ENCODE peak calls at places on chromosomes 4 and X, in ten cellular contexts. T is renal cortical epithelial cell; P is psoas muscle; S is breast epithelium; J is stimulated activated CD8-positive, alpha-beta memory T cell treated with anti-CD3 and anti-CD28 coated beads, Interleukin-7, amount 100 ng/mL, for 24 hours; H is NCI-H774; W is Kasumi-1; K is ACHN; L is amniotic epithelial cell; X is EH. U is an unnamed sample.

GRCh38 chr4:179867300-179867878 is 2375.8 kb upstream of the TENM3 start:
- DNase-seq in K (peak; percentile 66), T (peak; percentile 23), S (no peak), P (no peak), J (peak; percentile 1), H (no peak), L (no peak), X (no peak), W (peak; percentile 87), U (peak; percentile 16)

GRCh38 chrX:9942086-9942485 is 25.1 kb upstream of the CLDN34 start:
- DNase-seq in P (no peak), H (no peak), L (no peak), W (no peak), T (no peak), S (no peak), J (peak; percentile 21), K (no peak), X (no peak), U (no peak)

GRCh38 chr4:77225022-77225421 is 68.0 kb downstream of the CCNG2 start:
- DNase-seq in W (no peak), H (no peak), T (no peak), K (no peak), P (no peak), J (no peak), X (no peak), S (no peak), L (no peak), U (no peak)

GRCh38 chr4:117941611-117942010 is 92.7 kb upstream of the NDST3 start:
- DNase-seq in H (no peak), W (no peak), K (no peak), X (no peak), S (no peak), J (no peak), L (no peak), P (no peak), T (no peak), U (no peak)

GRCh38 chr4:189002475-189002874 is 863.2 kb downstream of the TRIML1 start:
- DNase-seq in T (no peak), X (no peak), K (no peak), S (no peak), W (no peak), J (no peak), P (no peak), H (no peak), L (no peak), U (no peak)

GRCh38 chr4:163815776-163816175 is 321.3 kb downstream of the TMA16 start:
- DNase-seq in P (no peak), W (peak; percentile 2), S (no peak), H (no peak), X (no peak), K (no peak), T (no peak), L (no peak), J (no peak), U (no peak)

GRCh38 chr4:118894034-118894433 is 5.4 kb downstream of the SYNPO2 start:
- DNase-seq in X (no peak), S (no peak), J (no peak), T (no peak), K (no peak), P (no peak), H (no peak), W (no peak), L (no peak), U (no peak)

GRCh38 chr4:3323071-3323481 is 30.3 kb downstream of the RGS12 start:
- DNase-seq in H (no peak), X (no peak), S (no peak), T (no peak), W (no peak), L (no peak), K (no peak), J (no peak), P (no peak), U (no peak)

GRCh38 chr4:79050521-79050880 is 111.3 kb upstream of the PAQR3 start:
- DNase-seq in W (no peak), H (peak; percentile 69), L (no peak), X (no peak), K (no peak), T (no peak), S (no peak), J (no peak), P (no peak), U (no peak)

GRCh38 chr4:76923619-76924357 is 25.8 kb upstream of the SEPTIN11 start:
- DNase-seq in J (no peak), K (no peak), T (no peak), L (no peak), P (no peak), W (no peak), S (no peak), X (no peak), H (no peak), U (no peak)

GRCh38 chr4:154335588-154335987 is 156.0 kb downstream of the DCHS2 start:
- DNase-seq in W (no peak), T (no peak), P (no peak), K (no peak), L (no peak), J (no peak), H (no peak), S (no peak), X (no peak), U (no peak)

GRCh38 chrX:44903107-44903506 is 30.1 kb downstream of the KDM6A start:
- DNase-seq in T (peak; percentile 52), X (peak; percentile 88), J (no peak), S (no peak), K (peak; percentile 7), L (peak; percentile 51), P (no peak), W (no peak), H (no peak), U (no peak)

GRCh38 chr4:57071340-57071739 is 38.8 kb downstream of the IGFBP7 start:
- DNase-seq in K (no peak), P (peak; percentile 64), J (no peak), L (peak; percentile 92), S (no peak), W (no peak), H (no peak), T (peak; percentile 79), X (peak; percentile 73), U (no peak)

GRCh38 chrX:50988649-50989048 is 78.1 kb downstream of the BMP15 start:
- DNase-seq in L (peak; percentile 7), S (no peak), K (peak; percentile 41), X (peak; percentile 33), T (peak; percentile 49), W (no peak), P (no peak), J (no peak), H (no peak), U (peak; percentile 6)

GRCh38 chr4:104571341-104571740 is 76.6 kb upstream of the CXXC4 start:
- DNase-seq in T (peak; percentile 55), K (no peak), W (no peak), X (no peak), S (no peak), J (no peak), P (no peak), H (no peak), L (no peak), U (no peak)

GRCh38 chr4:69054578-69055200 is 41.6 kb upstream of the UGT2B7 start:
- DNase-seq in P (no peak), S (no peak), T (peak; percentile 94), W (peak; percentile 8), H (no peak), L (peak; percentile 94), J (no peak), K (peak; percentile 84), X (peak; percentile 60), U (no peak)

GRCh38 chr4:159358226-159358625 is 255.3 kb downstream of the RAPGEF2 start:
- DNase-seq in X (peak; percentile 91), L (peak; percentile 91), K (no peak), J (no peak), S (no peak), P (no peak), H (no peak), T (peak; percentile 29), W (no peak), U (no peak)

GRCh38 chr4:47968847-47969246 is 47.6 kb downstream of the CNGA1 start:
- DNase-seq in H (no peak), J (no peak), K (no peak), X (no peak), T (no peak), L (no peak), S (no peak), P (no peak), W (no peak), U (no peak)

U was measured in HuH-7.